ENCODE peak calls at places on chromosomes 5 and 9, in seven cellular contexts. C is CD8-positive, alpha-beta T cell; D is activated T-cell treated with anti-CD3 and anti-CD28 coated beads for 48 hours; Y is memory B cell; J is right cardiac atrium; P is EL; L is kidney. X is an unnamed sample.

GRCh38 chr5:56343988-56344387 is 110.9 kb upstream of the ANKRD55 start:
- DNase-seq in D (no peak), L (no peak), J (no peak), P (no peak), C (no peak), Y (no peak), X (no peak)

GRCh38 chr5:53419247-53419646 is 61.2 kb upstream of the FST start:
- DNase-seq in C (no peak), D (no peak), J (no peak), Y (no peak), P (peak), L (no peak), X (no peak)

GRCh38 chr5:76818844-76819831 is at the start of gene F2RL1:
- DNase-seq in L (peak), C (peak), D (peak), J (peak), Y (peak), P (peak), X (peak)

GRCh38 chr5:65801332-65801731 is 79.3 kb downstream of the NLN start:
- DNase-seq in C (no peak), Y (no peak), J (no peak), P (peak), D (no peak), L (no peak), X (no peak)

GRCh38 chr5:139638090-139638735 is 9.9 kb upstream of the CXXC5 start:
- DNase-seq in L (peak), C (no peak), D (no peak), P (peak), J (peak), Y (peak), X (peak)

GRCh38 chr5:91384671-91385430 is 1.7 kb upstream of the ARRDC3 start:
- DNase-seq in Y (peak), L (no peak), C (peak), J (no peak), P (peak), D (no peak), X (peak)

GRCh38 chr5:73908440-73908839 is 282.4 kb downstream of the ARHGEF28 start:
- DNase-seq in D (no peak), J (no peak), L (no peak), C (no peak), Y (no peak), P (no peak), X (no peak)

GRCh38 chr5:150303070-150303595 is 428 bp upstream of the ARSI start:
- DNase-seq in D (no peak), P (no peak), C (no peak), J (no peak), L (no peak), Y (no peak), X (no peak)

GRCh38 chr5:87185838-87186237 is 81.8 kb upstream of the RASA1 start:
- DNase-seq in Y (no peak), D (no peak), C (no peak), L (no peak), J (no peak), P (no peak), X (no peak)

GRCh38 chr5:54518146-54519082 is 855 bp downstream of the SNX18 start:
- DNase-seq in D (peak), Y (peak), L (peak), C (peak), P (peak), J (peak), X (peak)

GRCh38 chr9:115099891-115100290 is 18.1 kb downstream of the TNC start:
- DNase-seq in Y (no peak), J (no peak), D (no peak), P (no peak), C (no peak), L (no peak), X (no peak)

GRCh38 chr5:101942321-101942882 is 353.7 kb downstream of the SLCO4C1 start:
- DNase-seq in L (no peak), J (no peak), Y (no peak), P (no peak), C (no peak), D (no peak), X (no peak)

GRCh38 chr5:135069016-135069770 is 35.2 kb upstream of the PITX1 start:
- DNase-seq in P (no peak), Y (no peak), L (peak), J (no peak), D (no peak), C (no peak), X (no peak)